ENCODE peak calls at places on chromosomes 16 and 17, in five cellular contexts. One of them, this sample, is unnamed.

GRCh38 chr16:4945560-4946502 is 8.9 kb upstream of the PPL start:
- DNase-seq in A549: peak
- DNase-seq in AG04450: no peak
- DNase-seq in nephron progenitor cell: no peak
- DNase-seq in HFF-Myc: no peak
- DNase-seq in this sample: no peak

GRCh38 chr17:65609749-65610148 is 48.3 kb upstream of the AXIN2 start:
- DNase-seq in nephron progenitor cell: no peak
- DNase-seq in AG04450: no peak
- DNase-seq in HFF-Myc: no peak
- DNase-seq in A549: no peak
- DNase-seq in this sample: no peak

GRCh38 chr17:80948961-80949450 is 42.6 kb upstream of the CHMP6 start:
- DNase-seq in AG04450: no peak
- DNase-seq in A549: no peak
- DNase-seq in HFF-Myc: no peak
- DNase-seq in nephron progenitor cell: no peak
- DNase-seq in this sample: no peak

GRCh38 chr17:28279411-28279810 is 39.6 kb upstream of the TMEM97 start:
- DNase-seq in AG04450: no peak
- DNase-seq in A549: no peak
- DNase-seq in HFF-Myc: no peak
- DNase-seq in nephron progenitor cell: no peak
- DNase-seq in this sample: no peak

GRCh38 chr17:10172241-10172741 is 26.1 kb downstream of the GAS7 start:
- DNase-seq in nephron progenitor cell: peak
- DNase-seq in A549: no peak
- DNase-seq in HFF-Myc: no peak
- DNase-seq in AG04450: no peak
- DNase-seq in this sample: no peak

GRCh38 chr16:9518054-9518453 is 426.6 kb downstream of the HAPSTR1 start:
- DNase-seq in A549: no peak
- DNase-seq in AG04450: no peak
- DNase-seq in nephron progenitor cell: no peak
- DNase-seq in HFF-Myc: no peak
- DNase-seq in this sample: no peak

GRCh38 chr16:31860508-31860907 is 13.1 kb upstream of the ZNF267 start:
- DNase-seq in HFF-Myc: no peak
- DNase-seq in A549: no peak
- DNase-seq in AG04450: no peak
- DNase-seq in nephron progenitor cell: no peak
- DNase-seq in this sample: no peak

GRCh38 chr16:65510241-65510640 is 388.4 kb upstream of the CDH11 start:
- DNase-seq in HFF-Myc: no peak
- DNase-seq in AG04450: no peak
- DNase-seq in A549: no peak
- DNase-seq in nephron progenitor cell: no peak
- DNase-seq in this sample: no peak

GRCh38 chr17:57487552-57487951 is 231.2 kb downstream of the MSI2 start:
- DNase-seq in A549: no peak
- DNase-seq in AG04450: no peak
- DNase-seq in nephron progenitor cell: no peak
- DNase-seq in HFF-Myc: no peak
- DNase-seq in this sample: no peak

GRCh38 chr17:41580651-41581365 is 5.9 kb downstream of the KRT14 start:
- DNase-seq in HFF-Myc: no peak
- DNase-seq in A549: no peak
- DNase-seq in AG04450: no peak
- DNase-seq in nephron progenitor cell: no peak
- DNase-seq in this sample: no peak

GRCh38 chr17:41579484-41580243 is 7.0 kb downstream of the KRT14 start:
- DNase-seq in A549: peak
- DNase-seq in AG04450: peak
- DNase-seq in HFF-Myc: peak
- DNase-seq in nephron progenitor cell: peak
- DNase-seq in this sample: peak

GRCh38 chr17:41578538-41578937 is 6.7 kb upstream of the KRT9 start:
- DNase-seq in nephron progenitor cell: no peak
- DNase-seq in HFF-Myc: no peak
- DNase-seq in AG04450: no peak
- DNase-seq in A549: no peak
- DNase-seq in this sample: no peak

GRCh38 chr17:41580244-41580575 is 6.5 kb downstream of the KRT14 start:
- DNase-seq in A549: no peak
- DNase-seq in nephron progenitor cell: no peak
- DNase-seq in AG04450: no peak
- DNase-seq in HFF-Myc: no peak
- DNase-seq in this sample: no peak

DNA sequence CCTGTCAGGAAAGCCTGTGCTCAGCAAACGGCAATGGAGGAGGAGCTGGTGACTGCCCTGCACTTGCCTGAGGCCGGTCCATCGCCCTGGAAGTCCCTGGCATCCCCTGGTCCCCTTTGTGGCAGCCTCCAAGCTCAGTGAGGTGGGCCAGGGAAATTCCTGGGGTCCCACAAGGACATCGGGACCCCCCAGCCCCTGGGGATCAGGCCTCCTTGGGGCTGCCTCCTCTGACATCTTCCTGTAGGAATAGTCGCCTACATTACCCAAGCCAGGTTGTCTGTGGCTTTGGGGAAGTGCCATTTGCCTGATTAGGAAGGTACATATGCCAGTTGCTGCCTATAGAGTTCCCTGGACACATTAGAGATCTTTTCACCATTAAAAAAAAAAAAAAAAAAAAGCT is 7.1 kb upstream of the KRT9 start:
- DNase-seq in nephron progenitor cell: no peak
- DNase-seq in HFF-Myc: no peak
- DNase-seq in AG04450: no peak
- DNase-seq in A549: no peak
- DNase-seq in this sample: no peak
- TF ChIP-seq CTCF in nephron progenitor cell: no peak
- TF ChIP-seq CTCF in HFF-Myc: no peak
- TF ChIP-seq CTCF in AG04450: no peak
- TF ChIP-seq CTCF in A549: no peak
- TF ChIP-seq CTCF in this sample: no peak

GRCh38 chr17:48550313-48551205 is 5.7 kb upstream of the HOXB2 start:
- DNase-seq in AG04450: no peak
- DNase-seq in A549: no peak
- DNase-seq in HFF-Myc: no peak
- DNase-seq in nephron progenitor cell: peak
- DNase-seq in this sample: no peak
- TF ChIP-seq CTCF in AG04450: peak
- TF ChIP-seq CTCF in A549: peak
- TF ChIP-seq CTCF in HFF-Myc: no peak
- TF ChIP-seq CTCF in nephron progenitor cell: peak
- TF ChIP-seq CTCF in this sample: peak

GRCh38 chr17:70609566-70609965 is 440.2 kb downstream of the KCNJ2 start:
- DNase-seq in HFF-Myc: no peak
- DNase-seq in nephron progenitor cell: no peak
- DNase-seq in A549: no peak
- DNase-seq in AG04450: no peak
- DNase-seq in this sample: no peak

GRCh38 chr17:70608957-70609356 is 439.6 kb downstream of the KCNJ2 start:
- DNase-seq in HFF-Myc: no peak
- DNase-seq in AG04450: no peak
- DNase-seq in nephron progenitor cell: no peak
- DNase-seq in A549: no peak
- DNase-seq in this sample: no peak

GRCh38 chr17:70603226-70603625 is 433.9 kb downstream of the KCNJ2 start:
- DNase-seq in AG04450: no peak
- DNase-seq in A549: no peak
- DNase-seq in nephron progenitor cell: no peak
- DNase-seq in HFF-Myc: no peak
- DNase-seq in this sample: no peak

GRCh38 chr17:70608193-70608592 is 438.9 kb downstream of the KCNJ2 start:
- DNase-seq in HFF-Myc: no peak
- DNase-seq in AG04450: no peak
- DNase-seq in nephron progenitor cell: no peak
- DNase-seq in A549: peak
- DNase-seq in this sample: no peak

DNA sequence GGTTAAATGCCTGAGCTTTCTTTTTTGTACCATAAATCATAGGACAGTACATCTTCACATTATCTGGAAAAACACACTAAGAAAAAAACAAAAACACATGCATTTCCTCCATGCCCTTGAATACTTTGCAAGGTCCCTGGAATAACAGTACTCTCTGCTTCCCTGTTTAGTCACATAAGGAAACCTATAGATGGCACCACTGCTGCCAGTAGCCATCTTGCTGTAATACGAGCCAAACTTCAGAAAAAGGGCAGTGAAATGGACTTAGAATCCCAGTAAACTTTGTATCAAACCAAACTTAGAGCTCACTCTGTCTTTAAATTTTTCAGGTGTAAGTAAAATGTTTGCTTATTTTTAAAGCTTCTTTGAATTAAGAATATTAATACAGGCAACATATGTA is 435.5 kb downstream of the KCNJ2 start:
- DNase-seq in AG04450: no peak
- DNase-seq in HFF-Myc: no peak
- DNase-seq in nephron progenitor cell: no peak
- DNase-seq in A549: peak
- DNase-seq in this sample: no peak
- TF ChIP-seq CTCF in AG04450: peak
- TF ChIP-seq CTCF in HFF-Myc: no peak
- TF ChIP-seq CTCF in nephron progenitor cell: no peak
- TF ChIP-seq CTCF in A549: no peak
- TF ChIP-seq CTCF in this sample: no peak

GRCh38 chr16:88744839-88745521 is 38.7 kb downstream of the CTU2 start:
- DNase-seq in A549: no peak
- DNase-seq in AG04450: no peak
- DNase-seq in nephron progenitor cell: no peak
- DNase-seq in HFF-Myc: no peak
- DNase-seq in this sample: no peak

GRCh38 chr16:88746511-88746910 is 38.5 kb downstream of the PIEZO1 start:
- DNase-seq in A549: no peak
- DNase-seq in AG04450: no peak
- DNase-seq in nephron progenitor cell: no peak
- DNase-seq in HFF-Myc: no peak
- DNase-seq in this sample: no peak

GRCh38 chr16:88749358-88749757 is 35.7 kb downstream of the PIEZO1 start:
- DNase-seq in A549: no peak
- DNase-seq in HFF-Myc: no peak
- DNase-seq in nephron progenitor cell: no peak
- DNase-seq in AG04450: no peak
- DNase-seq in this sample: no peak

GRCh38 chr16:88748364-88748763 is 36.7 kb downstream of the PIEZO1 start:
- DNase-seq in AG04450: no peak
- DNase-seq in HFF-Myc: no peak
- DNase-seq in A549: no peak
- DNase-seq in nephron progenitor cell: no peak
- DNase-seq in this sample: no peak

DNA sequence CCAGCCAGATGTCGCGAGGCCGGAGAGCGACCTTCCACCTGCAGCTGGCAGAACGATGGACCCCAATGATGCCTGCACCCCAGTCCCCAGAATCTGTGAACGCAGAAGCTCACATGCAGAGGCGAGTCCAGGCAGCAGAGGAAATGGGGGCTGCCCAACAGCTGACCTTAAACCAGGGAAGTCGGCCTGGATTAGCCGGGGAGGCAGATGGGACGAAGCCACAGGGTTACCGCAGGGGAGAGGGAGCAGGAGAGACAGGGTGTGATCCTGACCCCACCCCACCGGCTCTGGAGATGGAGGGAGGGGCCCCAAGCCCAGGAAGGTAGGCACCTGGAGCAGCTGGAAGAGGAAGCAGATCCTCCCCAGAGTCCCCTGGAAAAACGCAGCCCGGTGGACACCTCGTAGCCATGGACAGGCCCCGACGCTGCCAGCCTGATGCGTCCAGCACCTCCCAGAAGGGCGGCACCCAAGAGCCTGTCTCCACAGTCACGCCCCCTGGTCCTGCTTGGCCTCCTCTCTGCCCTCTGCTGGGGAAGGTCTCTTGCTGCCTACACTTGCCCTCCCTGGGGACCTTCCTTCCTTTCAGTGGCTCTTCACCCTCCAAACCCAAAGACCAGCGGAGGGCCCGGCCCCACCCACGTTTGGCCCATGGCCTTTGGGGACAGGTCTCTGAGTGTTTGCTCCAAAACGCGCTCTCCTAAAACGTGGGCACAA is 37.3 kb downstream of the PIEZO1 start:
- DNase-seq in AG04450: no peak
- DNase-seq in HFF-Myc: no peak
- DNase-seq in A549: peak
- DNase-seq in nephron progenitor cell: no peak
- DNase-seq in this sample: no peak
- TF ChIP-seq CTCF in AG04450: peak
- TF ChIP-seq CTCF in HFF-Myc: peak
- TF ChIP-seq CTCF in A549: peak
- TF ChIP-seq CTCF in nephron progenitor cell: no peak
- TF ChIP-seq CTCF in this sample: no peak

DNA sequence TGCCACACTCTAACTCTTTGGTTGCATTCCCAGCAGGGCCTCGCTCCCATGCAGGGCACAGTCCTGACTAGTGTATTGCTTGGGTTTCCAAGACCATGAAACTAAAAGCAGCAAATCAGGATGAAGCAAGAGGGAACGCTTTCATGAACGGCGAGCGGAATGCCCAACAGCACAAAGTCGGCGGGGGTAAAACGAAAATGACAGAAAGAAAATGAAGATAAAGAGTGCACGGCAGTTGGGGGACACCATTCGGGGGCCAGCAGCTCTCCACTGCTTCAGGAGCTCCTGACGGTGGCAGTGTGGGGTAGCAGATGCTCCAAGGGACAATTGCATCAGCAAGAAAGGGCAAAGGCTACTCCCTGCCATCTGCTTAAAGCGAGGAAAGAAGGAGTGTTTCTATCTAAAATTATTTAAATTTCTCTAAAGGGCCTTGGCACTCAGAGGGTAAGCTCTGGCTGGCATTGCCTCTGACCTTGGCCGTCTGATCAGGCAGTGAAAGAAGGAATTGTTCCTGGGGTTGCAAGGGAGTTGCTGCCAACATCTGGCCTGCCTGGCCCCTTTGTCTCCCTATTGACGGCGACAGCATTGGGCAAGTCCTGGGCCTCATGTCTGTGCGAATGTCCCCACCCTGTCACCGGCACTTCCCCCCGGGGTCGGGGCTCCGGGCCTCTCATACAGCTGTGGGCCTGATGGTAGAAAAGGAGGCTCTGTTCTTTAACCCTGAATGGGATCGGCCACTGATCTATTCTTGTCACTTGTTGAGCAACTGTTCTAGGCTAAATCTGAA is 138.2 kb downstream of the CMIP start:
- DNase-seq in A549: peak
- DNase-seq in nephron progenitor cell: no peak
- DNase-seq in AG04450: no peak
- DNase-seq in HFF-Myc: no peak
- DNase-seq in this sample: no peak
- TF ChIP-seq CTCF in A549: peak
- TF ChIP-seq CTCF in nephron progenitor cell: no peak
- TF ChIP-seq CTCF in AG04450: no peak
- TF ChIP-seq CTCF in HFF-Myc: peak
- TF ChIP-seq CTCF in this sample: no peak